ENCODE peak calls at places on chromosomes 13 and 19, in four cellular contexts. P, V, Z and B are unnamed samples. For H3K9me3, the result is how much of the 10 kb centered on the place peaks cover.

GRCh38 chr13:26760835-26761582 is 423 bp upstream of the GPR12 start:
- DNase-seq in Z (no peak), P (no peak), V (no peak), B (no peak)

GRCh38 chr19:1859319-1859718 is 4.1 kb downstream of the KLF16 start:
- DNase-seq in P (no peak), Z (no peak), V (no peak), B (no peak)

GRCh38 chr13:22243519-22244197 is 572.8 kb downstream of the FGF9 start:
- DNase-seq in V (no peak), P (no peak), Z (no peak), B (no peak)

GRCh38 chr13:44437356-44438233 is 64.0 kb downstream of the SERP2 start:
- DNase-seq in Z (no peak), V (no peak), P (peak), B (no peak)

GRCh38 chr13:22091222-22091970 is 420.5 kb downstream of the FGF9 start:
- DNase-seq in P (no peak), Z (no peak), V (no peak), B (no peak)

GRCh38 chr19:8490873-8491272 is 11.6 kb downstream of the PRAM1 start:
- DNase-seq in P (no peak), V (no peak), Z (no peak), B (no peak)

GRCh38 chr13:59680429-59681024 is 483.2 kb downstream of the DIAPH3 start:
- DNase-seq in P (no peak), V (no peak), Z (no peak), B (no peak)

GRCh38 chr13:96749825-96750224 is 244.5 kb downstream of the OXGR1 start:
- DNase-seq in V (no peak), Z (no peak), P (no peak), B (no peak)

GRCh38 chr19:17871878-17872250 is at the start of gene SLC5A5:
- DNase-seq in Z (no peak), P (no peak), V (no peak), B (no peak)

GRCh38 chr19:19774354-19775033 is 41.6 kb upstream of the ZNF14 start:
- DNase-seq in V (no peak), Z (no peak), P (no peak), B (no peak)

GRCh38 chr13:50627111-50627510 is 216.4 kb downstream of the DLEU7 start:
- DNase-seq in Z (no peak), V (no peak), P (peak), B (no peak)

GRCh38 chr13:112444001-112444311 is 67.8 kb downstream of the SPACA7 start:
- DNase-seq in P (peak), Z (peak), V (no peak), B (peak)

GRCh38 chr19:4567584-4568071 is 8.1 kb upstream of the SEMA6B start:
- DNase-seq in P (peak), Z (peak), V (no peak), B (peak)

GRCh38 chr13:83498486-83499190 is 383.6 kb downstream of the SLITRK1 start:
- DNase-seq in Z (no peak), V (no peak), P (no peak), B (no peak)

GRCh38 chr13:113216165-113217056 is 7.0 kb downstream of the CUL4A start:
- DNase-seq in P (peak), V (no peak), Z (no peak), B (no peak)

GRCh38 chr13:33204130-33204927 is 81.2 kb downstream of the STARD13 start:
- DNase-seq in V (peak), Z (no peak), P (no peak), B (no peak)

GRCh38 chr13:107685876-107686275 is 529.5 kb downstream of the LIG4 start:
- DNase-seq in P (no peak), Z (no peak), V (no peak), B (no peak)

GRCh38 chr13:98443329-98443728 is 133.6 kb downstream of the STK24 start:
- DNase-seq in P (no peak), Z (no peak), V (no peak), B (no peak)

GRCh38 chr13:43127103-43127817 is 103.9 kb downstream of the DNAJC15 start:
- DNase-seq in Z (no peak), V (no peak), P (no peak), B (no peak)

GRCh38 chr13:18962168-18962734 is 219.4 kb downstream of the TUBA3C start:
- DNase-seq in V (no peak), P (no peak), Z (no peak), B (no peak)

GRCh38 chr13:18959229-18959628 is 222.4 kb downstream of the TUBA3C start:
- DNase-seq in P (no peak), V (no peak), Z (no peak), B (no peak)

GRCh38 chr13:18960637-18961227 is 220.9 kb downstream of the TUBA3C start:
- DNase-seq in Z (no peak), P (no peak), V (no peak), B (no peak)

GRCh38 chr13:18961383-18962117 is 220.1 kb downstream of the TUBA3C start:
- DNase-seq in V (no peak), P (no peak), Z (no peak), B (no peak)

GRCh38 chr13:18959996-18960395 is 221.6 kb downstream of the TUBA3C start:
- DNase-seq in V (no peak), P (no peak), Z (no peak), B (no peak)
- H3K9me3 ChIP-seq in V (under half), P (half or more), Z (half or more), B (under half)

GRCh38 chr19:13689050-13689449 is 75.3 kb upstream of the MRI1 start:
- DNase-seq in V (peak), P (peak), Z (no peak), B (peak)

GRCh38 chr19:13691569-13691968 is 72.8 kb upstream of the MRI1 start:
- DNase-seq in Z (no peak), V (no peak), P (no peak), B (no peak)

GRCh38 chr19:13696839-13697238 is 67.5 kb upstream of the MRI1 start:
- DNase-seq in P (no peak), V (no peak), Z (no peak), B (no peak)

GRCh38 chr19:13693933-13694332 is 70.4 kb upstream of the MRI1 start:
- DNase-seq in P (no peak), Z (no peak), V (no peak), B (no peak)

DNA sequence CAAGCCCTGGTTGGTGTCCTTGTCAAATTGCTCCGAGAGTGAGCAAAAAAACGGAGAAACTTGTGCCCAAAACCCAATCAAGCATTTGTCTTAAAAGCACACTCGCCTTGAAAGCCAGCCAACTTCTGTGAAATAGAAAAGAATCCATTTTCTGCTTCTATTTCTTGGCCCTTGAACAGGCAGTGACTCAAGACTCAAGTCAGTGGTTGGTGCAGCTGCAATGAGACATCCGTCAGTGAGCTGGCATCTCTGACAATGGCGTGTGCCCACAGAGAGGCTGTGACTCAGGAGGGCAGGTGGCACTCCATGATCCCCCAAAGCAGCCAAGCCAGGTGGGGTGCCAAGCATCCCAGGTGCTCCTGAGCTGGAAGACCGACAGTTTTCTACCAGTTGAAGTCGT is 72.2 kb upstream of the MRI1 start:
- DNase-seq in V (no peak), P (no peak), Z (no peak), B (no peak)
- TF ChIP-seq SUZ12 in V (no peak), P (no peak), Z (no peak), B (no peak)

GRCh38 chr13:40389081-40389641 is 277.3 kb downstream of the FOXO1 start:
- DNase-seq in V (peak), P (no peak), Z (no peak), B (no peak)
- H3K9me3 ChIP-seq in V (under half), P (under half), Z (under half), B (under half)

GRCh38 chr19:3028305-3029069 is 593 bp downstream of the TLE2 start:
- DNase-seq in Z (no peak), P (no peak), V (no peak), B (no peak)
- TF ChIP-seq SUZ12 in Z (no peak), P (no peak), V (peak), B (peak)

GRCh38 chr19:51599084-51599483 is 28.0 kb downstream of the ZNF175 start:
- DNase-seq in Z (no peak), P (no peak), V (no peak), B (no peak)
- H3K9me3 ChIP-seq in Z (under half), P (under half), V (under half), B (under half)